ENCODE peak calls at places on chromosomes 3 and 15, in five cellular contexts. Q, L, W, Y and B are unnamed samples.

GRCh38 chr3:62601238-62601856 is 228.0 kb upstream of the FEZF2 start:
- DNase-seq in Q (no peak), L (peak; percentile 76), W (no peak), Y (no peak), B (no peak)

GRCh38 chr3:126679318-126679751 is 24.4 kb upstream of the TXNRD3 start:
- DNase-seq in Q (peak; percentile 74), L (no peak), W (peak; percentile 83), Y (peak; percentile 91), B (no peak)

GRCh38 chr3:60355825-60356224 is 895.4 kb downstream of the FHIT start:
- DNase-seq in Q (no peak), L (no peak), W (no peak), Y (no peak), B (no peak)

GRCh38 chr3:65004795-65005295 is 317.0 kb upstream of the ADAMTS9 start:
- DNase-seq in Q (no peak), L (no peak), W (no peak), Y (no peak), B (no peak)

GRCh38 chr3:105798381-105798934 is 70.4 kb downstream of the CBLB start:
- DNase-seq in Q (no peak), L (no peak), W (no peak), Y (no peak), B (no peak)

GRCh38 chr3:186162221-186162620 is 53.3 kb upstream of the ETV5 start:
- DNase-seq in Q (peak; percentile 43), L (no peak), W (no peak), Y (no peak), B (no peak)

GRCh38 chr3:189685854-189686253 is 54.7 kb downstream of the TP63 start:
- DNase-seq in Q (no peak), L (peak; percentile 32), W (no peak), Y (no peak), B (peak; percentile 25)

GRCh38 chr3:14767706-14768105 is 51.1 kb upstream of the FGD5 start:
- DNase-seq in Q (no peak), L (no peak), W (no peak), Y (peak; percentile 14), B (no peak)

GRCh38 chr3:2822611-2823010 is 287.6 kb downstream of the IL5RA start:
- DNase-seq in Q (no peak), L (no peak), W (no peak), Y (no peak), B (no peak)

GRCh38 chr3:112114558-112115160 is 18.4 kb downstream of the GCSAM start:
- DNase-seq in Q (no peak), L (no peak), W (no peak), Y (no peak), B (no peak)

GRCh38 chr3:197151562-197151961 is 121.9 kb upstream of the MELTF start:
- DNase-seq in Q (peak; percentile 58), L (peak; percentile 24), W (no peak), Y (no peak), B (peak; percentile 10)

GRCh38 chr15:48493763-48494225 is 151.7 kb downstream of the FBN1 start:
- DNase-seq in Q (no peak), L (no peak), W (no peak), Y (no peak), B (no peak)
- TF ChIP-seq CTCF in Q (no peak), L (no peak), W (no peak), Y (no peak), B (no peak)

GRCh38 chr3:50430950-50431435 is 71.7 kb upstream of the TMEM115 start:
- DNase-seq in Q (no peak), L (no peak), W (no peak), Y (no peak), B (no peak)

GRCh38 chr3:50433954-50434353 is 69.5 kb downstream of the CACNA2D2 start:
- DNase-seq in Q (no peak), L (no peak), W (no peak), Y (no peak), B (no peak)

GRCh38 chr3:50428007-50428633 is 68.8 kb upstream of the TMEM115 start:
- DNase-seq in Q (no peak), L (no peak), W (no peak), Y (no peak), B (no peak)

GRCh38 chr3:50427255-50427654 is 67.9 kb upstream of the TMEM115 start:
- DNase-seq in Q (no peak), L (no peak), W (no peak), Y (no peak), B (no peak)

GRCh38 chr3:50430186-50430585 is 70.9 kb upstream of the TMEM115 start:
- DNase-seq in Q (no peak), L (no peak), W (no peak), Y (no peak), B (no peak)
- H3K27me3 ChIP-seq in Q (no peaks in the 10 kb centered on the region), L (peaks cover 5% of the 10 kb centered on the region), W (no peaks in the 10 kb centered on the region), Y (no peaks in the 10 kb centered on the region), B (peaks cover 2% of the 10 kb centered on the region)

GRCh38 chr3:160924776-160925175 is 168.7 kb downstream of the PPM1L start:
- DNase-seq in Q (no peak), L (no peak), W (no peak), Y (no peak), B (no peak)

GRCh38 chr3:160919942-160920341 is 163.9 kb downstream of the PPM1L start:
- DNase-seq in Q (no peak), L (no peak), W (no peak), Y (no peak), B (no peak)

GRCh38 chr3:160921020-160921635 is 165.1 kb downstream of the PPM1L start:
- DNase-seq in Q (no peak), L (no peak), W (no peak), Y (peak; percentile 36), B (no peak)
- TF ChIP-seq CTCF in Q (peak; percentile 81), L (peak; percentile 77), W (peak; percentile 69), Y (peak; percentile 86), B (peak; percentile 85)

DNA sequence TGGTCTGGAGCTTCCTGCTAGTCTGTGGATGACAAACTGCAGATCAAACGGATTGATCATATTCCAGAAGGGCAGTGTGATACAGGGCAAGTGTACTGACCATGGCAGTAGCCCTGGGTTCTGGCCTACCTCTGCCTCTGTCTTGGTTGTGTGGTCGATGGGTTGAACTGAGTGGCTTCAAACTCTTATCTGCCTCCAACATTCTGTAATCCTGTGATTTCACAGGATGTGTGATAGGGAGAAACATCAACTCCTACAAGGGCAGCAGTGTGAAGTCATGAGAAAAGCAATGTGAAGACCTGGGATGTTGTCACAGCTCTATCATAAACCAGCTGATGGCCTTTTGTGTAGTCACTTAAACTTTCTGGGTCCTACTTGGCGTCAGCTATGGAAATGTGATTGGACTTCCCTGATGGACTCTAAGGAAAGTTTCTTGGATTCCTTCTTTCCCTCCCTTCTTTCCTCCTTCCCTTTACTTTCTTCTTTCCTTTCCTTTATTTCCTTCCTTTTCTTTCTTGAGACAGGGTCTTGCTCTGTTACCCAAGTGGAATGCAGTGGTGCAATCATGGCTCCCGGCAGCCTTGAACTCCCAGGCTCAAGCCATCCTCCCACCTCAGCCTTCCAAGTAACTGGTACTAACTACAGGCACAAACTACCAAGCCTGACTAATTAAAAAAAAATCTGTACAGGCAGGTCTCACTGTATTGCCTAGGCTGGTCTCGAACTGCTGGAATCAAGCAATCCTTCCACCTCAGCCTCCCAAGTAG is 114.8 kb downstream of the BBX start:
- DNase-seq in Q (no peak), L (no peak), W (no peak), Y (no peak), B (peak; percentile 29)
- H3K27me3 ChIP-seq in Q (no peaks in the 10 kb centered on the region), L (no peaks in the 10 kb centered on the region), W (no peaks in the 10 kb centered on the region), Y (no peaks in the 10 kb centered on the region), B (no peaks in the 10 kb centered on the region)

DNA sequence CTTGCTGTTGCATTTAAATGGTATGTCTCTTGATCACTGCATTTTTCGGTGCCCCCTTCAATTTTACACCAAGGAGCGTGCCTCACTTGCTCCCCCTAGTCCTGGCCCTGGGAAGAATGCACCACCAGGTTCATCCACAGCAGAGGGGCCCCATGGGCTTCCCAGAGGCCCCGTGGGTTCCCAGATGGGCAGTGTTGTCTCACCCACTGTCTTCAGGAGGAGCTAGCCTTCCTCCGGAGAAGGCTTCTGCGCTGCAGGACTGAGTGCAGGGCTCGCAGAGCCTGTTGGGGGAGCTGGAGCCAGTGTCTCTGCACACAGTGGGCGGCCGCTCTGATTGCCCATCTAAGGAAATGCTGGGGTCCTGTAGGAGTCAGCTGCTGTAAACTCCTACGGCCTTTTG is 45.9 kb downstream of the POLR2M start:
- DNase-seq in Q (no peak), L (no peak), W (peak; percentile 75), Y (peak; percentile 71), B (no peak)
- TF ChIP-seq CTCF in Q (peak; percentile 15), L (no peak), W (peak; percentile 53), Y (peak; percentile 54), B (no peak)

GRCh38 chr3:158106773-158107461 is 697 bp upstream of the SHOX2 start:
- DNase-seq in Q (no peak), L (no peak), W (peak; percentile 15), Y (peak; percentile 67), B (no peak)

GRCh38 chr3:158105710-158106438 is at the start of gene SHOX2:
- DNase-seq in Q (peak; percentile 37), L (no peak), W (peak; percentile 43), Y (peak; percentile 69), B (no peak)

GRCh38 chr3:158109295-158109803 is 540 bp upstream of the RSRC1 start:
- DNase-seq in Q (no peak), L (no peak), W (no peak), Y (no peak), B (no peak)

GRCh38 chr3:158108596-158108995 is 1.3 kb upstream of the RSRC1 start:
- DNase-seq in Q (no peak), L (no peak), W (no peak), Y (no peak), B (no peak)

GRCh38 chr3:158107508-158108095 is 1.4 kb upstream of the SHOX2 start:
- DNase-seq in Q (no peak), L (no peak), W (no peak), Y (no peak), B (no peak)
- H3K27me3 ChIP-seq in Q (peaks cover 65% of the 10 kb centered on the region), L (peaks cover 68% of the 10 kb centered on the region), W (peaks cover 27% of the 10 kb centered on the region), Y (peaks cover 41% of the 10 kb centered on the region), B (peaks cover 57% of the 10 kb centered on the region)

DNA sequence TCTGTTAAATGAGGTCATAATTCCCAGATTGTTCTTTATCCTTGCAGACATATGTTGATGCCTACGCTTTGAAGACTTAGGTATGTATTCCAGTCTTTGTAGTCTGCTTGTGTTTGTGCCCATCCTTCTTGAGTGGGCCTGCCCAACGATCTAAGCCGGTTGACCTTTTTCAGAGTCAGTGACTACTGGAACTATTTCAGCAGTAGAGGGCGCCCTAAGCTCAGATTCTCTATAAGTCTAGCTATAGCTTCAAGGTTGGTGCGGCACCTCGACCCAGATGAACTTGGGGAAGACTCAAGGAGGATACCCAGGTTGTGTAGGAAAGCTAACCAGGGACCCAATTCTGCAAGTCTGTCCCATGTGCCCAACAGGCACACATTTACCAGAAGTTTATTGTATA is 228.8 kb upstream of the PPP2R3A start:
- DNase-seq in Q (no peak), L (no peak), W (no peak), Y (peak; percentile 76), B (no peak)
- TF ChIP-seq CTCF in Q (no peak), L (peak; percentile 50), W (no peak), Y (peak; percentile 82), B (no peak)

DNA sequence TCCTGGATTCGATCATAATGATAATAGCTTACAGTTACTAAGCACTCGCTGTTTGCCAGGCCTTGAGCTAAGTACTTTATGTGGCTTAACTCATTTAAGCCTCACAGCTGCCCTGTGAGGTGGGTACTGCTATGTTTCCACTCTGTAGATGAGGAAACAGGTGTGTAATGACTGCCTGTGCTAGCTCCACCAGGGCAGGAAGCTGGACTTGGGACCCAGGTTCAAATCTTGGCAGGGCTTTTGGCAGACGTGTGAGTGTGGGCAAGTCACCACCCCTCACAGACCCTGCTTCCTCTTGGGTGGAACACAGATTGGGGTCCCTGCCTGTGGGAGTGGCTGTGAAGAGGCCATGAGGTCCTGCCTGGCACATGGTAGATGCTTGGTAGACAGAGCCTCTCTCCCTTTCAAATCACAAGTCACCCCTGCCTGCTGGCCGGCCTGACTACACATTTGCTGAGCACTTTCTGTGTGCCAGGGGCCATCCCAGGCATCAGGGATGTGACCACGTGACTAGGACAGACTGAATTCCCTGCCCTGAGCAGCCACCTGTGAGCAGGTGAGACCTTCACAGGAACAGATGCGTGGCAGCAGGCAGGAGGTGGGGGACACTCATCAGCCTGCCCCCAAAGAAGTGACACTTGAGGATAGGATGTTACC is 3.7 kb downstream of the EFCC1 start:
- DNase-seq in Q (no peak), L (no peak), W (no peak), Y (no peak), B (no peak)
- H3K27me3 ChIP-seq in Q (peaks cover 36% of the 10 kb centered on the region), L (peaks cover 95% of the 10 kb centered on the region), W (no peaks in the 10 kb centered on the region), Y (peaks cover 47% of the 10 kb centered on the region), B (peaks cover 72% of the 10 kb centered on the region)